ENCODE peak calls at places on chromosomes 5 and 9, in six cellular contexts. One of them, this sample, is unnamed.

GRCh38 chr9:16243798-16244197 is 626.7 kb downstream of the BNC2 start:
- DNase-seq in foreskin fibroblast: no peak
- DNase-seq in fibroblast of the conjunctiva: no peak
- DNase-seq in AG10803: no peak
- DNase-seq in skeletal muscle cell: no peak
- DNase-seq in LHCN-M2: no peak
- DNase-seq in this sample: no peak

GRCh38 chr9:133505186-133505830 is 19.5 kb downstream of the MYMK start:
- DNase-seq in AG10803: peak
- DNase-seq in fibroblast of the conjunctiva: no peak
- DNase-seq in LHCN-M2: peak
- DNase-seq in foreskin fibroblast: no peak
- DNase-seq in skeletal muscle cell: no peak
- DNase-seq in this sample: no peak

GRCh38 chr5:92868442-92868841 is 712.6 kb downstream of the NR2F1-AS1 start:
- DNase-seq in fibroblast of the conjunctiva: no peak
- DNase-seq in foreskin fibroblast: no peak
- DNase-seq in skeletal muscle cell: no peak
- DNase-seq in LHCN-M2: no peak
- DNase-seq in AG10803: no peak
- DNase-seq in this sample: no peak

GRCh38 chr9:110880123-110880522 is 158.1 kb downstream of the LPAR1 start:
- DNase-seq in fibroblast of the conjunctiva: peak
- DNase-seq in LHCN-M2: peak
- DNase-seq in foreskin fibroblast: peak
- DNase-seq in AG10803: peak
- DNase-seq in skeletal muscle cell: peak
- DNase-seq in this sample: no peak

GRCh38 chr9:112872019-112872418 is 18.7 kb downstream of the SLC46A2 start:
- DNase-seq in AG10803: no peak
- DNase-seq in LHCN-M2: no peak
- DNase-seq in foreskin fibroblast: no peak
- DNase-seq in skeletal muscle cell: no peak
- DNase-seq in fibroblast of the conjunctiva: no peak
- DNase-seq in this sample: no peak

GRCh38 chr5:1064383-1065142 is 47.3 kb downstream of the SLC12A7 start:
- DNase-seq in LHCN-M2: no peak
- DNase-seq in skeletal muscle cell: no peak
- DNase-seq in fibroblast of the conjunctiva: no peak
- DNase-seq in foreskin fibroblast: no peak
- DNase-seq in AG10803: no peak
- DNase-seq in this sample: no peak

GRCh38 chr5:44641820-44642219 is 166.9 kb upstream of the MRPS30 start:
- DNase-seq in fibroblast of the conjunctiva: no peak
- DNase-seq in skeletal muscle cell: no peak
- DNase-seq in foreskin fibroblast: no peak
- DNase-seq in AG10803: no peak
- DNase-seq in LHCN-M2: no peak
- DNase-seq in this sample: no peak

GRCh38 chr5:179217956-179218355 is 127.3 kb downstream of the ADAMTS2 start:
- DNase-seq in skeletal muscle cell: no peak
- DNase-seq in fibroblast of the conjunctiva: no peak
- DNase-seq in LHCN-M2: no peak
- DNase-seq in AG10803: no peak
- DNase-seq in foreskin fibroblast: peak
- DNase-seq in this sample: no peak

GRCh38 chr5:14445581-14446290 is 135.9 kb upstream of the OTULINL start:
- DNase-seq in skeletal muscle cell: no peak
- DNase-seq in foreskin fibroblast: peak
- DNase-seq in LHCN-M2: no peak
- DNase-seq in AG10803: peak
- DNase-seq in fibroblast of the conjunctiva: no peak
- DNase-seq in this sample: no peak

GRCh38 chr5:50325237-50325832 is 115.8 kb downstream of the EMB start:
- DNase-seq in AG10803: peak
- DNase-seq in skeletal muscle cell: no peak
- DNase-seq in foreskin fibroblast: peak
- DNase-seq in LHCN-M2: peak
- DNase-seq in fibroblast of the conjunctiva: no peak
- DNase-seq in this sample: peak

GRCh38 chr9:108444400-108445358 is 411.1 kb downstream of the ACTL7B start:
- DNase-seq in LHCN-M2: peak
- DNase-seq in skeletal muscle cell: peak
- DNase-seq in AG10803: peak
- DNase-seq in fibroblast of the conjunctiva: peak
- DNase-seq in foreskin fibroblast: peak
- DNase-seq in this sample: peak

GRCh38 chr9:28155671-28156070 is 582.4 kb upstream of the C9orf72 start:
- DNase-seq in skeletal muscle cell: no peak
- DNase-seq in foreskin fibroblast: no peak
- DNase-seq in fibroblast of the conjunctiva: no peak
- DNase-seq in AG10803: no peak
- DNase-seq in LHCN-M2: no peak
- DNase-seq in this sample: peak